ENCODE peak calls at places on chromosome 4, in four cellular contexts. One of them, this sample, is unnamed.

GRCh38 chr4:3440979-3441500 is 728 bp upstream of the HGFAC start:
- DNase-seq in H1: no peak
- DNase-seq in K562: peak
- DNase-seq in WTC11: no peak
- DNase-seq in this sample: no peak

GRCh38 chr4:6565691-6566431 is 9.1 kb upstream of the MAN2B2 start:
- DNase-seq in H1: no peak
- DNase-seq in K562: no peak
- DNase-seq in WTC11: no peak
- DNase-seq in this sample: no peak

GRCh38 chr4:146134761-146135160 is 40.8 kb upstream of the LSM6 start:
- DNase-seq in WTC11: no peak
- DNase-seq in K562: no peak
- DNase-seq in H1: no peak
- DNase-seq in this sample: peak

GRCh38 chr4:100360211-100360610 is 157.6 kb downstream of the EMCN start:
- DNase-seq in H1: no peak
- DNase-seq in WTC11: no peak
- DNase-seq in K562: no peak
- DNase-seq in this sample: no peak

GRCh38 chr4:119664168-119664907 is 35.7 kb upstream of the PDE5A start:
- DNase-seq in H1: no peak
- DNase-seq in K562: no peak
- DNase-seq in WTC11: no peak
- DNase-seq in this sample: no peak

GRCh38 chr4:163048447-163048846 is 118.2 kb downstream of the NAF1 start:
- DNase-seq in WTC11: peak
- DNase-seq in K562: peak
- DNase-seq in H1: no peak
- DNase-seq in this sample: peak

GRCh38 chr4:52983563-52984303 is 121.6 kb downstream of the RASL11B start:
- DNase-seq in K562: peak
- DNase-seq in H1: no peak
- DNase-seq in WTC11: no peak
- DNase-seq in this sample: peak

GRCh38 chr4:132003593-132003992 is 1145.5 kb upstream of the PCDH10 start:
- DNase-seq in WTC11: no peak
- DNase-seq in H1: no peak
- DNase-seq in K562: no peak
- DNase-seq in this sample: no peak

GRCh38 chr4:87849612-87850011 is 16.8 kb downstream of the MEPE start:
- DNase-seq in WTC11: no peak
- DNase-seq in H1: no peak
- DNase-seq in K562: no peak
- DNase-seq in this sample: no peak

GRCh38 chr4:148926861-148927260 is 484.6 kb upstream of the NR3C2 start:
- DNase-seq in H1: no peak
- DNase-seq in K562: peak
- DNase-seq in WTC11: no peak
- DNase-seq in this sample: no peak

GRCh38 chr4:24799544-24800272 is 4.3 kb downstream of the SOD3 start:
- DNase-seq in WTC11: peak
- DNase-seq in K562: no peak
- DNase-seq in H1: peak
- DNase-seq in this sample: peak

GRCh38 chr4:23023666-23024065 is 330.9 kb downstream of the GBA3 start:
- DNase-seq in K562: no peak
- DNase-seq in WTC11: no peak
- DNase-seq in H1: no peak
- DNase-seq in this sample: no peak

GRCh38 chr4:172740434-172740833 is 428.2 kb upstream of the GALNT7 start:
- DNase-seq in WTC11: no peak
- DNase-seq in K562: no peak
- DNase-seq in H1: no peak
- DNase-seq in this sample: no peak

GRCh38 chr4:123545569-123546122 is 149.1 kb downstream of the SPRY1 start:
- DNase-seq in WTC11: no peak
- DNase-seq in H1: no peak
- DNase-seq in K562: no peak
- DNase-seq in this sample: no peak

GRCh38 chr4:105451346-105451745 is 22.5 kb downstream of the PPA2 start:
- DNase-seq in K562: no peak
- DNase-seq in WTC11: no peak
- DNase-seq in H1: no peak
- DNase-seq in this sample: no peak

GRCh38 chr4:27524224-27524623 is 663.6 kb downstream of the STIM2 start:
- DNase-seq in K562: no peak
- DNase-seq in H1: no peak
- DNase-seq in WTC11: no peak
- DNase-seq in this sample: no peak

GRCh38 chr4:89119836-89120235 is 8.5 kb downstream of the TIGD2 start:
- DNase-seq in WTC11: no peak
- DNase-seq in K562: no peak
- DNase-seq in H1: no peak
- DNase-seq in this sample: no peak

GRCh38 chr4:82097504-82097903 is 276.3 kb downstream of the HNRNPD start:
- DNase-seq in WTC11: no peak
- DNase-seq in K562: no peak
- DNase-seq in H1: no peak
- DNase-seq in this sample: no peak

GRCh38 chr4:117949621-117950020 is 84.7 kb upstream of the NDST3 start:
- DNase-seq in K562: no peak
- DNase-seq in H1: no peak
- DNase-seq in WTC11: no peak
- DNase-seq in this sample: no peak

GRCh38 chr4:26992657-26993361 is 132.2 kb downstream of the STIM2 start:
- DNase-seq in WTC11: no peak
- DNase-seq in H1: no peak
- DNase-seq in K562: peak
- DNase-seq in this sample: no peak

GRCh38 chr4:24686866-24687672 is 102.7 kb upstream of the DHX15 start:
- DNase-seq in WTC11: peak
- DNase-seq in K562: peak
- DNase-seq in H1: peak
- DNase-seq in this sample: peak

GRCh38 chr4:7928711-7929505 is 10.8 kb downstream of the AFAP1 start:
- DNase-seq in K562: no peak
- DNase-seq in WTC11: no peak
- DNase-seq in H1: no peak
- DNase-seq in this sample: peak

GRCh38 chr4:7932333-7932732 is 7.3 kb downstream of the AFAP1 start:
- DNase-seq in H1: no peak
- DNase-seq in WTC11: no peak
- DNase-seq in K562: no peak
- DNase-seq in this sample: no peak

GRCh38 chr4:7926822-7927221 is 12.8 kb downstream of the AFAP1 start:
- DNase-seq in K562: no peak
- DNase-seq in WTC11: no peak
- DNase-seq in H1: no peak
- DNase-seq in this sample: no peak

GRCh38 chr4:7933631-7934510 is 5.8 kb downstream of the AFAP1 start:
- DNase-seq in WTC11: no peak
- DNase-seq in H1: no peak
- DNase-seq in K562: no peak
- DNase-seq in this sample: peak

DNA sequence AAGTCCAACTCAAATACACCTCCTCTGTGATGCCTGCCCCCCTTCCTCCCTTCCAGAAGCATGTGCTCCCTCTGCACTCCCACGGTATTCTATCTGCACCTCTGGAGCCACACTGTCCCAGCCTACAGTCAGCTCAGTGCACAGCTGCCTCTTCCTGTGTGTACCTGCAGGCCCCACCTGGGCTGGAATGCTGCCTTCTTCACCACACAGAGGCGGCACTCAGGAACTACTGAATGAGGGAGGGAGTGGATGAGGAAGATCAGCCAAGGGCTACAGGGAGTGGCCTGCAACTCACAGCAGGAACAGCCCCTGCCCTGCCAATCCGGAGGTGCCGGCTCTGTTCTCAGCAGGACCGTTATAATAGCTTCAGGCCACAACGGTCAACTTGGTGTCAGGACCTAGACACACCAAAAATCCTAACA is 10.1 kb downstream of the AFAP1 start:
- DNase-seq in WTC11: peak
- DNase-seq in H1: no peak
- DNase-seq in K562: no peak
- DNase-seq in this sample: peak
- TF ChIP-seq TEAD4 in WTC11: no peak
- TF ChIP-seq TEAD4 in H1: peak
- TF ChIP-seq TEAD4 in K562: no peak
- TF ChIP-seq TEAD4 in this sample: no peak

DNA sequence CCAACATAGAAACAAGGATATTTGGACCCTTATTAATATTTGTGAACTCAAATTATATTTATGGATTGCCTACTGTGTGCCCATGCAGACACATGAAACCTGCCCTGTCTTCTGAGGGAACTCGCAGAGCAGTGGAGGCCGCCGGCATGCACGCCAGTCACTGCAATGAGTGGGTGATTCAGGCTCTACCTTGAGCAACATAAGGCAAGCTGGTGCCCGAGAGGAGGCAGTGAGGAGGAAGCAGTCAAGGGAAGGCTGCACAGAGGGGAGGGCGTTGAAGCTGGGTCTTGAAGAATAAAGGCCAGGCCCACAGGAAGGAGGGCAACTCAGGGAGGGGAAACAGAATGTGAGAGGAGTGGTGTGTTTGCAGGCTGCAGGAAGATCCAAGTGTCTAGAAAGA is 52.8 kb downstream of the PPEF2 start:
- DNase-seq in K562: peak
- DNase-seq in WTC11: peak
- DNase-seq in H1: no peak
- DNase-seq in this sample: no peak
- TF ChIP-seq TEAD4 in K562: no peak
- TF ChIP-seq TEAD4 in WTC11: no peak
- TF ChIP-seq TEAD4 in H1: no peak
- TF ChIP-seq TEAD4 in this sample: no peak

GRCh38 chr4:127236875-127237274 is 395.9 kb upstream of the INTU start:
- DNase-seq in WTC11: no peak
- DNase-seq in K562: no peak
- DNase-seq in H1: no peak
- DNase-seq in this sample: no peak

GRCh38 chr4:127240721-127241120 is 392.0 kb upstream of the INTU start:
- DNase-seq in WTC11: no peak
- DNase-seq in H1: no peak
- DNase-seq in K562: no peak
- DNase-seq in this sample: no peak

GRCh38 chr4:127244515-127244914 is 388.2 kb upstream of the INTU start:
- DNase-seq in WTC11: no peak
- DNase-seq in K562: no peak
- DNase-seq in H1: no peak
- DNase-seq in this sample: no peak

GRCh38 chr4:127239902-127240575 is 392.7 kb upstream of the INTU start:
- DNase-seq in WTC11: no peak
- DNase-seq in H1: no peak
- DNase-seq in K562: no peak
- DNase-seq in this sample: peak
- TF ChIP-seq TEAD4 in WTC11: no peak
- TF ChIP-seq TEAD4 in H1: no peak
- TF ChIP-seq TEAD4 in K562: no peak
- TF ChIP-seq TEAD4 in this sample: no peak

GRCh38 chr4:156931267-156931666 is 40.3 kb downstream of the PDGFC start:
- DNase-seq in H1: no peak
- DNase-seq in K562: no peak
- DNase-seq in WTC11: no peak
- DNase-seq in this sample: no peak
- TF ChIP-seq TEAD4 in H1: no peak
- TF ChIP-seq TEAD4 in K562: no peak
- TF ChIP-seq TEAD4 in WTC11: no peak
- TF ChIP-seq TEAD4 in this sample: no peak

GRCh38 chr4:184392748-184393334 is 81.5 kb downstream of the IRF2 start:
- DNase-seq in H1: no peak
- DNase-seq in WTC11: no peak
- DNase-seq in K562: no peak
- DNase-seq in this sample: no peak

GRCh38 chr4:184388106-184388505 is 86.2 kb downstream of the IRF2 start:
- DNase-seq in WTC11: no peak
- DNase-seq in H1: no peak
- DNase-seq in K562: peak
- DNase-seq in this sample: no peak

GRCh38 chr4:184387351-184387750 is 87.0 kb downstream of the IRF2 start:
- DNase-seq in WTC11: no peak
- DNase-seq in H1: no peak
- DNase-seq in K562: no peak
- DNase-seq in this sample: no peak

GRCh38 chr4:184392321-184392720 is 82.0 kb downstream of the IRF2 start:
- DNase-seq in WTC11: no peak
- DNase-seq in H1: no peak
- DNase-seq in K562: no peak
- DNase-seq in this sample: no peak

DNA sequence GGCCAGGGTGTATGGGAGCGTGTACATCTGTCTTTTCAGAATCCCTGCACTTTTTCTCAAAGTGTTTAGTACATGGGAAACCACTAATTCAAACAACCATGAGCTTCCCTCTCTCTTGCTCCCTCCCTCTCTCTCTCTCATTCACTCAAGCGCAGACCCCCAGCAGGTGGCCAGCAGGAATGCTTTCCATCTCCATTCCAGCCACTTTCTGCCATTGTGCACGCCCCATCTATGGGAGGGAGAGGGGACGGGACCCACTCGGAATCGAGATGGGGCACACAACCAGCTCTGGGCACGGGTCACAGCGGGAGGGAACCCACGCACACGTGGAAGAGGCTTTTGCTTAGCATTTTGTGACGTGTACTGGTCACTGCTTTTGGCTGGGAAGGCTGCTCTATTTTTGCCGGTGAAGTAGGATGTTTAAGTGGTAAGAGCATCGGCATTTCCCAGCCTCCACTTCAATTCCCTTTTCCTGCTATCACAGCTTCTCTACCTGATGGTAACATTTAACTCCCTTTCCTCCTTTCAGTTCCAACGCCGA is 84.3 kb downstream of the IRF2 start:
- DNase-seq in WTC11: peak
- DNase-seq in H1: peak
- DNase-seq in K562: no peak
- DNase-seq in this sample: no peak
- TF ChIP-seq TEAD4 in WTC11: peak
- TF ChIP-seq TEAD4 in H1: peak
- TF ChIP-seq TEAD4 in K562: no peak
- TF ChIP-seq TEAD4 in this sample: no peak

DNA sequence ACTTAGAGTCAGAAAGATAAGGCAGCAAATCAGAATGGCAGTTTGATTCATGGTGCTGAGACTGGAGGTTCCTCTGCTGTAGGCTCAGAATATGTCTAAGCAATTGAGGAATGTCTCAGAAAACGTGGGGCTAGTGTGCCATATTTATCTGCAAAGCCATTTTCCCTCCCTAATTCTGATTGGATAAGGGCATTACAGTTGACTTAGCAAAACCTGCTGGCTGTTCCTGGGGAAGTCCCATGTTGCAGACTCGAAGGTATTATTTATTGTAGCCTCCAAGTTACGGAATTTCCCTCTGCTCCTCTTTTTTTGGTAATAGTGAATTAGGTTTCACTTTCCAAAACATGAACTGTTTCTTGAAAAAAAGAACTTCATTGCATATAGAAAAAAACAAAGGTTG is at the start of gene CXCL10:
- DNase-seq in WTC11: no peak
- DNase-seq in H1: no peak
- DNase-seq in K562: peak
- DNase-seq in this sample: no peak
- TF ChIP-seq TEAD4 in WTC11: no peak
- TF ChIP-seq TEAD4 in H1: no peak
- TF ChIP-seq TEAD4 in K562: no peak
- TF ChIP-seq TEAD4 in this sample: no peak